ENCODE peak calls at places on chromosomes 5 and 9, in four cellular contexts. H, B, E and I are unnamed samples. For H3K4me1, the result is how much of the 10 kb centered on the place peaks cover.

GRCh38 chr5:342501-343460 is 21.3 kb downstream of the AHRR start:
- DNase-seq in H (no peak), B (no peak), E (no peak), I (no peak)

GRCh38 chr5:170411100-170411499 is 21.9 kb upstream of the KCNMB1 start:
- DNase-seq in H (no peak), B (no peak), E (no peak), I (no peak)

GRCh38 chr5:159912033-159912800 is 4.1 kb upstream of the ADRA1B start:
- DNase-seq in H (no peak), B (no peak), E (no peak), I (no peak)

GRCh38 chr9:16591092-16591491 is 279.4 kb downstream of the BNC2 start:
- DNase-seq in H (no peak), B (no peak), E (no peak), I (no peak)

GRCh38 chr5:98816574-98817222 is 43.2 kb downstream of the RGMB start:
- DNase-seq in H (no peak), B (no peak), E (no peak), I (no peak)

GRCh38 chr5:109345699-109346098 is 64.1 kb downstream of the PJA2 start:
- DNase-seq in H (no peak), B (no peak), E (no peak), I (no peak)

GRCh38 chr5:168315991-168316578 is 24.6 kb downstream of the WWC1 start:
- DNase-seq in H (no peak), B (no peak), E (no peak), I (no peak)

GRCh38 chr9:79220666-79221065 is 351.1 kb upstream of the TLE4 start:
- DNase-seq in H (no peak), B (no peak), E (no peak), I (no peak)

GRCh38 chr5:32708949-32709348 is 2.2 kb upstream of the NPR3 start:
- DNase-seq in H (peak), B (no peak), E (no peak), I (no peak)

DNA sequence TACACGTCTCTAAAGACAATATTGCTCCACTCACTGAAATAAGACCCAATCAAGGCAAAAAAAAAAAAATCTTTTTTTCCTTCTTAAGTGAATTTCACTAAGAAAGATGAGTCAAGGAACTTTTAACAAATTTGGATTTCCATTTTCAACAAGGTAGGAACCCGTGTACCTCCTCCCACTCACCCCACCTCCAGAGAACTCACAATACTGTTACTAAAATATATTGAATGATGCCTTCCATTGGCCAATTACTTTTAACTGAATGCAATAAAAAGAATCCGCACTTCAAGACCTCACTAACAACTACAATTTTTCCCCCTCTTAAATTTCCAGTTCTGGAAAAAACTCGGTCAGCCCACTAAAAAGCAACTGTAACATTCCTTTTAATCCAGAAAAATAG is 50.7 kb downstream of the FBXW11 start:
- DNase-seq in H (no peak), B (no peak), E (no peak), I (no peak)
- H3K4me1 ChIP-seq in H (under half), B (half or more), E (half or more), I (half or more)

GRCh38 chr9:31824860-31825259 is 559.6 kb upstream of the ACO1 start:
- DNase-seq in H (no peak), B (no peak), E (no peak), I (no peak)

GRCh38 chr9:31820426-31820825 is 564.0 kb upstream of the ACO1 start:
- DNase-seq in H (no peak), B (no peak), E (no peak), I (no peak)

GRCh38 chr9:31821583-31821982 is 562.9 kb upstream of the ACO1 start:
- DNase-seq in H (no peak), B (no peak), E (no peak), I (no peak)

GRCh38 chr9:31823365-31823764 is 561.1 kb upstream of the ACO1 start:
- DNase-seq in H (no peak), B (no peak), E (no peak), I (no peak)
- H3K27ac ChIP-seq in H (no peak), B (no peak), E (no peak), I (no peak)

DNA sequence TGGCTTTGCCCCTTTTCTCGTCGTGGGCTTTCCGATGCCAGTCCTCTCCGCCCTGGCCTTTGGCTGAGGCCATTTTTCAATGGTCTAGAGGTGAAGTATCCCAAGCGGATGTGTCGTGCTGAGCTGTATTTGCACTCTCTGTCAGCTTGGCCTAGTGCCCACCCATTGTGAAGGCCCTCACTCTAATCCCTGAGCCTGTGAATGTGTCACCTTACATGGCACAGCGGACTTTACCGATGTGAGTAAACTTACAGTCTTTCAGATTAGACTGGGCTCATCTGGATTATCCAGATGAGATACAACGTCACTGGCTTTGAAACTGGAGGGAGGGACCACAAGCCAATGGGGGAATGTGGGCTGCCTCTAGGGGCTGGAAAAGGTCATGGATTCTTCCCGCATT is 138.8 kb upstream of the GAS1 start:
- DNase-seq in H (no peak), B (peak), E (no peak), I (peak)
- H3K4me3 ChIP-seq in H (no peak), B (no peak), E (no peak), I (no peak)

DNA sequence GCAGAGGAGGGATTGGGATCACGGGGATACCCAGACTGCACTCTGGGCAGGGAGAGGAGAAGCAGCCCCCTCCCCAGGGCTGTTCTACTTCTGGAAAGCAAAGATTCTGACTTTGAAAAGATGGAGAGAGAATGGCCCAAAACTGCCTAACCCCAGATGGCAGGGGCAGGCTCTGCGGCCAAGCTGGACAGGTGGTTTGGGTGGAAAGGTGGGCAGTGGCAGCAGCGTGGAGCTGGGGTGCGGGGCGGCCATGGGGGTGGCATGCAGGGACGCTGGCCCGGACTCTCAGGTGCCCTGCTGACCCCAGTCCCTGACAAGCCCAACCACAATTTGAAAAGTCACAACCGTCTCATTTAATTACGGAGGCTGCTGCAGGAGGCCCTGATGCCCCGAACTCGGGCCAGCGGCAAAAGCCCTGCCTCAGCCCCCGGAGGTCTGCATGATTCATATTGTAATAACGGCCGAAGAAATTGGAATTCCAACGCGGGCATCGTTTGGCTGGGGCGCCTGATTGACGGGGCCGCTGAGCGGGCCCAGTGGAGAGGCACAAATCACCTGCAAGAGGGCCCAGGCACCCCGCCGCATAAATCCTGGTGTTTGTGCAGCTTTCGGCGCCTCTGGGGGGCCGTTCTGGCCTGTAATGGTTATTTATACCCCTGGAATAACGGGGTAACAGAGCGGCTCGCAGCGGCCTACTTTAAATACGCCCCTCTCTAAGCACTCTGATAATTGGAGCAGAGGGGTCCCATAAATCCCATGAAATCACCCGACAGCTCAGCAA is 41.8 kb upstream of the FCN2 start:
- DNase-seq in H (no peak), B (no peak), E (no peak), I (no peak)
- H3K4me1 ChIP-seq in H (under half), B (under half), E (under half), I (under half)

GRCh38 chr5:179795863-179796833 is 2.4 kb downstream of the LTC4S start:
- DNase-seq in H (peak), B (peak), E (no peak), I (peak)
- H3K27ac ChIP-seq in H (peak), B (peak), E (peak), I (peak)

GRCh38 chr5:120509056-120509455 is 45.0 kb downstream of the PRR16 start:
- DNase-seq in H (no peak), B (no peak), E (no peak), I (no peak)

GRCh38 chr5:120510994-120511686 is 47.0 kb downstream of the PRR16 start:
- DNase-seq in H (peak), B (no peak), E (no peak), I (no peak)

GRCh38 chr5:120510098-120510634 is 46.1 kb downstream of the PRR16 start:
- DNase-seq in H (no peak), B (no peak), E (no peak), I (no peak)

GRCh38 chr5:120512757-120513650 is 48.9 kb downstream of the PRR16 start:
- DNase-seq in H (no peak), B (no peak), E (no peak), I (no peak)

GRCh38 chr5:120512068-120512467 is 48.0 kb downstream of the PRR16 start:
- DNase-seq in H (no peak), B (no peak), E (no peak), I (no peak)
- H3K4me3 ChIP-seq in H (no peak), B (no peak), E (no peak), I (no peak)

GRCh38 chr5:178473858-178474257 is 116.3 kb downstream of the COL23A1 start:
- DNase-seq in H (no peak), B (no peak), E (no peak), I (no peak)
- H3K4me1 ChIP-seq in H (under half), B (under half), E (under half), I (under half)

DNA sequence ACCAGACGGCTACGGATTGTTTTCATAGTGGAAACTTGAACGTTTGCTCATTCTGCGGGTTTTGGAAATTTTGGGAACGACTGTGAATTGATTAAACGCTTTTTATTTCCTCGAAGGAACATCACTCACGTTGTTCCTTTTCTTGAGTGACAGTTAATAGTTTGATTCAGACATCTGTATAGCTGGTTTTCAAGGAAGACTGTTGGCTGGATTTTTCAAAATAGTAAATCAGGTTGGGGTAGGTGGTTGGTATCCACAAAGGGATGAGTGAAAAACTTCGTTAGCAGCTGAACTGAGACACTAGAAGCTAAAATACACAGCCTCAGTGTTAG is 1.1 kb downstream of the TGFBR1 start:
- DNase-seq in H (no peak), B (no peak), E (no peak), I (no peak)
- H3K27ac ChIP-seq in H (peak), B (peak), E (peak), I (peak)

GRCh38 chr5:14672508-14673394 is 8.2 kb downstream of the OTULIN start:
- DNase-seq in H (no peak), B (no peak), E (no peak), I (no peak)
- H3K4me3 ChIP-seq in H (no peak), B (no peak), E (no peak), I (no peak)